ENCODE peak calls at places on chromosome 20, in ten cellular contexts. R is breast epithelium, J is H1, P is GM23338, C is SK-N-MC, X is endothelial cell of umbilical vein, Z is transverse colon, D is HCT116, Y is Panc1, O is spleen. E is an unnamed sample.

GRCh38 chr20:1184638-1185315 is at the start of gene TMEM74B:
- DNase-seq in Y (no peak), D (no peak), P (peak), C (no peak), X (no peak), O (no peak), Z (no peak), J (peak), R (no peak), E (no peak)

GRCh38 chr20:5910192-5910591 is 40.1 kb downstream of the TRMT6 start:
- DNase-seq in Y (no peak), Z (no peak), J (no peak), X (no peak), C (no peak), R (no peak), O (no peak), P (no peak), D (no peak), E (no peak)

GRCh38 chr20:44134897-44135810 is 51.8 kb downstream of the JPH2 start:
- DNase-seq in C (no peak), J (no peak), P (no peak), X (no peak), Y (no peak), D (no peak), R (no peak), O (no peak), Z (no peak), E (no peak)

GRCh38 chr20:1895674-1896496 is 678 bp downstream of the SIRPA start:
- DNase-seq in O (no peak), D (no peak), Z (no peak), X (peak), J (peak), Y (no peak), C (no peak), P (peak), R (peak), E (no peak)

GRCh38 chr20:51562334-51563140 is 20.0 kb upstream of the NFATC2 start:
- DNase-seq in X (peak), J (peak), R (peak), D (peak), Z (peak), O (peak), Y (peak), C (no peak), P (peak), E (no peak)

GRCh38 chr20:50302463-50303041 is 111.9 kb downstream of the CEBPB start:
- DNase-seq in P (no peak), Z (no peak), X (no peak), Y (no peak), J (no peak), D (no peak), O (peak), R (no peak), C (no peak), E (no peak)

GRCh38 chr20:23361108-23361650 is 803 bp upstream of the GZF1 start:
- DNase-seq in P (peak), D (no peak), O (no peak), Y (no peak), J (no peak), Z (no peak), X (no peak), R (no peak), C (no peak), E (peak)

GRCh38 chr20:59579404-59580207 is 24.7 kb upstream of the PHACTR3 start:
- DNase-seq in Z (no peak), O (no peak), D (no peak), Y (no peak), R (no peak), J (no peak), X (no peak), C (no peak), P (no peak), E (no peak)

GRCh38 chr20:58638467-58639181 is 12.5 kb upstream of the STX16 start:
- DNase-seq in R (no peak), Z (no peak), Y (no peak), J (no peak), D (no peak), O (peak), P (no peak), C (no peak), X (no peak), E (no peak)

GRCh38 chr20:62728028-62728780 is 19.6 kb downstream of the NTSR1 start:
- DNase-seq in J (no peak), R (no peak), C (no peak), Z (no peak), P (no peak), X (no peak), O (peak), Y (no peak), D (no peak), E (peak)
- H3K27ac ChIP-seq in J (no peak), R (no peak), C (no peak), Z (no peak), P (no peak), X (no peak), O (peak), Y (no peak), D (peak), E (peak)

DNA sequence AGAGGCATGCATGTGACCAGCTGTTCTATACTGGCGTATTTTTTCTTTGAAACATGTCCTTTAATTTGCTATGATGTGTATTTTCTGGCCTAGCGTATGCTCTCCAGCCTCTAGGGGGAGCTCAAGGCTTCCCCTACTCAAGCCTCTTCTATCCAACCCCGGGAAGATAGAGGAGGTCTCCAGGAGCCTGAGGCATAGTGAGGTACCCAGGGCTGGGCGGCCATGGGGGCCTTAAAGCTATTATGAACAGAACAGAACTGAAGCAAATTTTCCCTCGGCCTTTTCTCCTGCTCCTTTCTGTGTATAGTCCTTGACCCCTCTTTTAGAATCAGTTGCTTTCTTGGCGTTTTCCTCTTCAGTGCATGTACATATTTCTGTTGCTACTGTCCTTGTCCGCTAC is 528.9 kb downstream of the MAFB start:
- DNase-seq in Y (peak), O (no peak), R (peak), J (peak), P (peak), D (peak), Z (peak), X (peak), C (no peak), E (peak)
- TF ChIP-seq POLR2AphosphoS5 in Y (no peak), O (no peak), R (no peak), J (no peak), P (no peak), D (no peak), Z (no peak), X (no peak), C (no peak), E (no peak)

GRCh38 chr20:16771204-16771603 is 23.0 kb downstream of the OTOR start:
- DNase-seq in O (no peak), J (no peak), Y (no peak), R (no peak), Z (no peak), D (no peak), P (no peak), C (no peak), X (no peak), E (no peak)
- H3K27ac ChIP-seq in O (no peak), J (no peak), Y (no peak), R (no peak), Z (no peak), D (no peak), P (no peak), C (no peak), X (no peak), E (no peak)

GRCh38 chr20:47357296-47358051 is 975 bp upstream of the ZMYND8 start:
- DNase-seq in C (no peak), Y (no peak), P (peak), J (peak), O (peak), Z (peak), D (peak), R (peak), X (peak), E (peak)

GRCh38 chr20:47358052-47358671 is 1.7 kb upstream of the ZMYND8 start:
- DNase-seq in Z (no peak), O (no peak), Y (no peak), X (no peak), J (no peak), P (no peak), R (no peak), C (no peak), D (no peak), E (no peak)

GRCh38 chr20:47355489-47356219 is 845 bp downstream of the ZMYND8 start:
- DNase-seq in X (peak), J (no peak), Z (no peak), D (no peak), Y (no peak), R (no peak), O (peak), C (no peak), P (no peak), E (no peak)

GRCh38 chr20:47356220-47356525 is 326 bp downstream of the ZMYND8 start:
- DNase-seq in D (no peak), R (no peak), O (no peak), C (no peak), P (no peak), Z (no peak), X (no peak), J (no peak), Y (no peak), E (no peak)

GRCh38 chr20:47356526-47357295 is at the start of gene ZMYND8:
- DNase-seq in Z (peak), O (peak), C (peak), J (peak), D (peak), Y (peak), P (peak), X (peak), R (peak), E (peak)
- TF ChIP-seq POLR2AphosphoS5 in Z (peak), O (no peak), C (peak), J (no peak), D (peak), Y (no peak), P (no peak), X (no peak), R (no peak), E (no peak)

GRCh38 chr20:19885981-19886665 is 128.1 kb downstream of the RIN2 start:
- DNase-seq in Y (no peak), R (peak), C (no peak), P (peak), Z (peak), D (no peak), J (no peak), X (peak), O (no peak), E (no peak)

GRCh38 chr20:19886666-19887288 is 128.7 kb downstream of the RIN2 start:
- DNase-seq in J (no peak), Y (no peak), R (no peak), O (no peak), P (peak), X (no peak), C (no peak), D (no peak), Z (peak), E (no peak)

GRCh38 chr20:19887566-19888268 is 129.4 kb upstream of the NAA20 start:
- DNase-seq in Y (no peak), P (no peak), O (no peak), J (no peak), R (peak), C (no peak), Z (no peak), D (no peak), X (peak), E (no peak)

GRCh38 chr20:19883501-19883900 is 125.4 kb downstream of the RIN2 start:
- DNase-seq in O (no peak), R (no peak), C (no peak), P (no peak), Y (no peak), Z (no peak), J (no peak), X (no peak), D (no peak), E (no peak)

GRCh38 chr20:19885576-19885956 is 127.5 kb downstream of the RIN2 start:
- DNase-seq in C (no peak), X (peak), P (no peak), O (no peak), R (no peak), Z (no peak), J (no peak), Y (no peak), D (no peak), E (no peak)
- H3K27ac ChIP-seq in C (no peak), X (peak), P (no peak), O (peak), R (peak), Z (peak), J (no peak), Y (peak), D (no peak), E (no peak)

DNA sequence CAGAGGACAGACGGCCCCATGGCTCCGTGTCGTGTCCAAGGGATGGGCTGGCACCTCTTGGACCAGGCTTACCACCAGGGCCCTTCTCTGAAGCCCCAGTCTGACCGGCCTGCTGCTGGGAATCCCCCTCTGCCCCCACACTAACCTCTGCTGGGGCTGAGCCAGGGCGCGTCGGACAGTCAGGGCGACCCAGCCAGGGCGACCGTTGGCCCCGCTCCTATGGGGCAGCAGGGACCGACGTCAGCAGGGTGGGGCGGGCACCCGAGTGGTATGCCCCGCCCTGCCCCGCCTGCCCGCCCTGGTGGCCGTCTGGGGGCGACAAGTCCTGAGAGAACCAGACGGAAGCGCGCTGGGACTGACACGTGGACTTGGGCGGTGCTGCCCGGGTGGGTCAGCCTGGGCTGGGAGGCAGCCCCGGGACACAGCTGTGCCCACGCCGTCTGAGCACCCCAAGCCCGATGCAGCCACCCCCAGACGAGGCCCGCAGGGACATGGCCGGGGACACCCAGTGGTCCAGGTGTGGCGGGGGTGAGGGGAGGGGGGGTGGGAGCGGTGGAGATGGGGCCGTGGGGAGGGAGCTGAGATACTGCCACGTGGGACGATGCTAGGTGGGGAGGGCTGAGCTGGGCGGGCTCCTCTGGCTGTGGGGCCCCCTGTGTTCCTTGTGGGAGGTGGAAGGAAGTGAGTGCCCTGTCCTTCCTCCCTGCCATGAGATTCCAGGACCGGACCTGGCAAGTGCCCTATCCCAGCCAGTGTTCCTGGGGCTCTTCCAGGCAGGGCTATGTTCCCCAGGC is at the start of gene SLC17A9:
- DNase-seq in X (peak), O (peak), Z (peak), C (no peak), D (peak), P (peak), R (no peak), J (peak), Y (no peak), E (peak)
- TF ChIP-seq POLR2AphosphoS5 in X (peak), O (peak), Z (peak), C (no peak), D (peak), P (peak), R (no peak), J (no peak), Y (no peak), E (peak)

DNA sequence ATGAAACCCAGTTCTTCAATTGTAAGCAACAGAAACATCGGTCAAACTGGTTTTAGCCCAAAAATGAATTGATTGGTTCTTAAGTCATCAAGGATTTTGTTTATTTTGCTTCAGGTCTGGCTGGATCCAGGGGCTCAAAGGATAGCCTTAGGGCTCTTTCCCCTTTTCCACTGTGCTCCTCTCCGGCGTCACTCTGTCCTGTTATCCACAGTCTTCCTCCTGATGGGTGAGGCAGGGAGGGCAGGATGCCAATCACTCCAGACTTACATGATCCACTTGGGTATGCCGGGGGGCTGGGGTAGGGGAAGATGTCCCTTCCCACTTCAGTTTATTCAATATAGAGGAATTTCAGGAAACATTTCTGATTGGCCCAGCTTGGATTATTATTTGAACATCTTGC is 40.0 kb downstream of the PLAGL2 start:
- DNase-seq in D (no peak), P (no peak), C (no peak), O (peak), X (no peak), J (no peak), Z (no peak), Y (no peak), R (no peak), E (no peak)
- H3K27ac ChIP-seq in D (no peak), P (no peak), C (no peak), O (no peak), X (no peak), J (no peak), Z (no peak), Y (no peak), R (no peak), E (no peak)

DNA sequence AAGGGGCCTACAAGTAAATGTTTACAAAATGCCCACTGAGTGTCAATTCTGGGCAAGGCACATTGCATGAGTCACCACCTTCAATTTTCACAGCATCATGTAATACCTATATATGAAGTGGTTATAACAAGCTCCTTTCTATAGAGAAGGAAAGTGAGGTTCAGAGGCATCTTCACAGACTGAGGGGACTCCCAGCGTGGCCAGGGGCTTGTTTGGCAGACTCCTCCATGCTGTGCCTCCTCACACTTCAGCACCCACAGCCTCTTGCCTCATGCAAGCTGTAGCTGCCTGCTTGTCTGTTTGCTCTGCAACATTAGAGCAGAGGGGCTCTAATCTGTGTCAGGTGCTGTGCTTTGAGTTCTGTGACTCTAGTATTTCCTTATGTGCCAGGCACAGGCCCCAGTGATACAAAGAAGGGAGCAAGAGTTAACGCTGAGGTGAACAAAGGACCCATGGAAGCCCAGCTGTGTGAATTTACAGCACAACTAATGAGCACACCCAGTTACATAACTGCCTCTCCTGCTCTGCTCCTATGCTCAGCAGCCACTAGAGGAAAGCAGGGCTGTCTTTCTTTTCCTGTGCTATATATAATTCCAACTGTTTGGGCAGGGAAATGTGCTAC is 72.3 kb downstream of the ZHX3 start:
- DNase-seq in R (no peak), D (no peak), C (no peak), Y (no peak), O (no peak), Z (no peak), J (peak), P (peak), X (peak), E (no peak)
- TF ChIP-seq POLR2AphosphoS5 in R (no peak), D (no peak), C (no peak), Y (no peak), O (no peak), Z (no peak), J (peak), P (no peak), X (no peak), E (no peak)

DNA sequence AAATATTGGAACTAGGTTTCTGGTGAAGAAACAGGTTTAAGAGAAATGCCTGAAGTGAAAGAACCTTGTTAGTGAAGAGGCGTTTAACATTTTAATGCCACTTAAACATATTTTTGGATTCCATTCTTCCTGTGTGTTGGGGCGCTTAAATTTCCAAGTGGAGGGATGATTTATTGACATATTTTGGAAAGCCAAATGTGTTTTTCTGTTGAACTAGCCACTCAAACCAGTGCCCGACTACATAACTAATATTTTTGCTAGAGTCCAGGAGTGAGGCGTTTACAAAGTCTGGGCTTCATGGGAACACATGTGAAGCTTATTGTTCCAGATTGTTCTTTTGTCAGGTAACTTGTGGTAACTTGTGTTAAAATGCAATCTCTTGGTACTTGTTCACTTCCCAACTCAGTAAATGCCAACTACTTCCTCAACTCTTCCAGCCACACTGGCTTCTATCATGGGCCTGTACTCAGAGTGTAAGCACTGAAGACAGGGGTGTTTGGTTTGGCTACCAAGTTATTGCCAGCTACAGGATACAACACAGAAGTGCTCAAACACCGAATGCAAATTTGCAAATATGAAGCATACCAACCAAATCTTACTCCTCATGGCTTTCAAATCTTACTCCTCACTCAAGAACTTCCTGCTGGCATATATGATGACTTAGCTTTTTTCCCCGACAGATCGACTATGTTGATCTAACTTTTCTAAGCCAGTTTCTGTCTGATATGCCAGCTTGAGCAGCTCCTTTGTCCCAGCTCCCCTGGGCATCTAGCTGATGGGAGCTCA is 2.0 kb upstream of the ZNFX1 start:
- DNase-seq in P (no peak), Z (no peak), D (no peak), Y (no peak), X (no peak), J (no peak), C (no peak), O (no peak), R (no peak), E (peak)
- H3K27ac ChIP-seq in P (peak), Z (peak), D (peak), Y (peak), X (peak), J (peak), C (peak), O (peak), R (peak), E (peak)

GRCh38 chr20:53818457-53819177 is 225.0 kb upstream of the ZNF217 start:
- DNase-seq in D (no peak), R (no peak), J (no peak), X (no peak), Y (no peak), O (no peak), P (no peak), Z (no peak), C (no peak), E (no peak)
- TF ChIP-seq POLR2AphosphoS5 in D (no peak), R (no peak), J (no peak), X (no peak), Y (no peak), O (no peak), P (no peak), Z (no peak), C (no peak), E (no peak)